ENCODE peak calls at places on chromosomes 4 and X, in seven cellular contexts. Z, W, R, B, S, M and E are unnamed samples. For H3K36me3, the result is how much of the 10 kb centered on the place peaks cover.

GRCh38 chr4:73257242-73257994 is 1.2 kb downstream of the ANKRD17 start:
- DNase-seq in B (peak), S (peak), W (peak), Z (peak), R (peak), M (peak), E (peak)

GRCh38 chrX:87299563-87300160 is 217.9 kb upstream of the KLHL4 start:
- DNase-seq in S (no peak), B (no peak), M (no peak), R (no peak), Z (no peak), W (no peak), E (peak)

GRCh38 chr4:48175806-48176205 is 41.8 kb upstream of the TXK start:
- DNase-seq in W (no peak), M (no peak), Z (no peak), S (no peak), B (no peak), R (no peak), E (peak)

GRCh38 chr4:139014391-139015268 is 951 bp upstream of the NOCT start:
- DNase-seq in S (no peak), R (peak), Z (peak), M (peak), W (no peak), B (peak), E (peak)

GRCh38 chr4:133147365-133147821 is 1.7 kb upstream of the PCDH10 start:
- DNase-seq in M (no peak), R (no peak), W (no peak), S (no peak), Z (no peak), B (no peak), E (no peak)

GRCh38 chrX:103464774-103465117 is 54.5 kb downstream of the RAB40A start:
- DNase-seq in W (peak), B (peak), S (peak), Z (peak), R (peak), M (no peak), E (peak)

GRCh38 chrX:68694429-68695205 is 47.2 kb downstream of the STARD8 start:
- DNase-seq in Z (peak), M (peak), B (no peak), W (no peak), S (no peak), R (no peak), E (no peak)

GRCh38 chr4:99946346-99947189 is at the start of gene DNAJB14:
- DNase-seq in B (peak), W (peak), Z (peak), S (peak), R (peak), M (peak), E (peak)

GRCh38 chr4:168528131-168528949 is 31.5 kb downstream of the PALLD start:
- DNase-seq in B (peak), Z (no peak), R (peak), M (peak), S (no peak), W (no peak), E (peak)

GRCh38 chr4:16055937-16056336 is 27.9 kb downstream of the PROM1 start:
- DNase-seq in Z (no peak), W (no peak), B (no peak), S (no peak), M (no peak), R (no peak), E (no peak)

GRCh38 chr4:89403826-89404225 is 96.2 kb upstream of the GPRIN3 start:
- DNase-seq in B (no peak), Z (no peak), R (no peak), M (no peak), S (no peak), W (no peak), E (no peak)

GRCh38 chrX:133323450-133323849 is 91.8 kb downstream of the GPC4 start:
- DNase-seq in B (no peak), M (no peak), W (no peak), Z (peak), S (no peak), R (no peak), E (peak)

GRCh38 chrX:20362268-20363002 is 95.7 kb upstream of the RPS6KA3 start:
- DNase-seq in M (peak), S (no peak), Z (peak), B (peak), R (no peak), W (no peak), E (peak)

GRCh38 chr4:2671267-2671895 is 84.8 kb downstream of the TNIP2 start:
- DNase-seq in M (no peak), Z (no peak), B (no peak), W (no peak), S (no peak), R (no peak), E (no peak)

GRCh38 chr4:73019462-73020047 is 50.0 kb downstream of the COX18 start:
- DNase-seq in W (no peak), S (no peak), M (peak), R (peak), B (peak), Z (peak), E (peak)

GRCh38 chrX:136199365-136199764 is 51.8 kb downstream of the MAP7D3 start:
- DNase-seq in R (no peak), M (no peak), W (no peak), Z (no peak), S (no peak), B (peak), E (peak)

GRCh38 chr4:86554641-86555040 is 39.5 kb upstream of the PTPN13 start:
- DNase-seq in W (no peak), R (no peak), Z (no peak), M (no peak), B (no peak), S (no peak), E (no peak)

GRCh38 chr4:22997358-22998224 is 304.9 kb downstream of the GBA3 start:
- DNase-seq in Z (no peak), M (no peak), B (no peak), R (no peak), S (no peak), W (no peak), E (no peak)

GRCh38 chrX:118254611-118255010 is 91.3 kb upstream of the WDR44 start:
- DNase-seq in M (peak), W (no peak), B (peak), Z (peak), R (peak), S (no peak), E (peak)

GRCh38 chr4:40349561-40350198 is 14.5 kb downstream of the CHRNA9 start:
- DNase-seq in R (no peak), W (no peak), M (no peak), Z (peak), S (no peak), B (peak), E (peak)

GRCh38 chr4:97153042-97153441 is 990.2 kb downstream of the STPG2 start:
- DNase-seq in M (no peak), B (no peak), Z (peak), R (no peak), W (no peak), S (no peak), E (peak)

GRCh38 chrX:55796496-55796895 is 78.9 kb downstream of the RRAGB start:
- DNase-seq in W (no peak), B (no peak), R (no peak), S (no peak), M (no peak), Z (no peak), E (peak)

GRCh38 chr4:146245246-146245645 is 30.9 kb downstream of the REELD1 start:
- DNase-seq in B (peak), S (no peak), M (no peak), Z (peak), R (no peak), W (peak), E (no peak)

GRCh38 chr4:15893967-15894366 is 44.6 kb downstream of the FGFBP1 start:
- DNase-seq in S (no peak), M (peak), W (no peak), Z (no peak), B (peak), R (peak), E (peak)

GRCh38 chr4:157655101-157655818 is 434.7 kb downstream of the GRIA2 start:
- DNase-seq in W (no peak), M (no peak), R (no peak), Z (no peak), B (no peak), S (no peak), E (no peak)
- H3K36me3 ChIP-seq in W (under half), M (under half), R (under half), Z (under half), B (under half), S (under half), E (under half)

DNA sequence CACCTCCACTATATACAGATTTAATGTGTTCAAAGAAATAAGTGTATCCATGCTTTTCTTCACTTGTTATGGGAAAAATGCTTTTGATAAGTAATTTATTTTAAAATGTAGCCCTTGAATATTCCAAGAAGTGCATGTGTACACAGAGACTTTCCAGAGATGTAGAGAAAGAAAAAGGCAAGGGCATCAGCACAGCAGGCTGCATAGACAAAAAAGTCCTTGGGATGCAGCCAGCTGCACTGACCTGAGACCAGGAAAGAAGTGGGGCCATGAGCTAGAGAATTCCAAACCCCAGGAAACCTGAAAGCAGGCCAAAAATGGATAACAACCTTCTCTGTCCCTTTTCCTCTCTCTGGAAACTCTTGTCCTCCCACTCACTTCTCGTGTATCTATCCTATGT is 51.6 kb upstream of the PRDM8 start:
- DNase-seq in B (no peak), M (no peak), R (no peak), W (no peak), S (no peak), Z (no peak), E (no peak)
- H3K36me3 ChIP-seq in B (under half), M (under half), R (under half), W (under half), S (under half), Z (under half), E (under half)

DNA sequence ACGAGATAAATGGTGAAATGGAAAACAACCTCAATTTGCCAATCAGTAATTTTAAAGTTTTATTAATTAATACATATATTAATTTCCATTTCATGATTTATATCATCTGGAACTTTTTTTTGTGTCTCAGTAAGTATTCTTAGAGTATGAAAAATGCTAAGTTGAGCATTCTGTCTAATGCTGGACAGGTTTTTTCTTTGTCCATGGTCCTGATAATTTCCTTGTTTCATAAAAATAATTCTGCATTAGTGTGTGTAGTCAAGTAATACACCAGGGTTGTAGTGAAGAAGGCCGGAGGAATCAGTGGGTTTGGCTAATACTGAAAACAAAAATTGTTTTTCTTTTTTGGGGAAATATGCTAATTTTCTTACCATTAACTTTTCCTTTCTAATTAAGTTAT is 9.9 kb downstream of the ANAPC4 start:
- DNase-seq in R (no peak), S (no peak), W (no peak), B (no peak), Z (no peak), M (no peak), E (no peak)
- H3K36me3 ChIP-seq in R (under half), S (half or more), W (under half), B (under half), Z (under half), M (under half), E (under half)

GRCh38 chr4:113593400-113594230 is 167.9 kb downstream of the CAMK2D start:
- DNase-seq in M (no peak), Z (no peak), B (no peak), S (no peak), W (no peak), R (no peak), E (no peak)

GRCh38 chr4:113588895-113589668 is 172.5 kb downstream of the CAMK2D start:
- DNase-seq in R (no peak), W (no peak), S (no peak), M (no peak), Z (no peak), B (peak), E (no peak)

GRCh38 chr4:113591982-113592381 is 169.6 kb downstream of the CAMK2D start:
- DNase-seq in M (peak), Z (no peak), R (no peak), W (no peak), B (peak), S (no peak), E (no peak)

GRCh38 chr4:113596396-113596795 is 165.1 kb downstream of the CAMK2D start:
- DNase-seq in R (no peak), B (no peak), Z (no peak), W (no peak), M (no peak), S (no peak), E (no peak)

DNA sequence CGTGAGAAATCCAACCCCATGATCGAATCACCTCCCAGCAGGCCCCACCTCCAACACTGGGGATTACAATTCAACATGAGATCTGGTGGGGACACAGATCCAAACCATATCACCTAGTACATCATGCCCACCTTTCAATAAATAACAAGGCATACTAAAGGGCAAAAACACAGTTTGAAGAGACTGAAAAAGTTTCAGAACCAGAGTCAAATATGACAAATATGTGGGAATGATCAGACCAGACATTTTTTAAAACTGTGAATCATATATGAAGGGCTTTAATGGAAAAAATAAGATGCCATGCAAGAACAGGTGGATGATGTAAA is 167.3 kb downstream of the CAMK2D start:
- DNase-seq in B (no peak), S (no peak), M (no peak), Z (no peak), W (no peak), R (no peak), E (no peak)
- H3K36me3 ChIP-seq in B (under half), S (under half), M (under half), Z (under half), W (under half), R (under half), E (under half)